ENCODE peak calls at places on chromosomes 4 and X, in ten cellular contexts. S is heart left ventricle; G is LoVo; Y is mammary epithelial cell; L is activated CD4-positive, alpha-beta T cell treated with anti-CD3 and anti-CD28 coated beads, Interleukin-2, amount 50 U/mL, for 1 hour; O is OCI-LY7; U is CD4-positive, alpha-beta T cell; B is AG08395; N is heart right ventricle; E is left ventricle myocardium inferior. W is an unnamed sample.

GRCh38 chrX:106144755-106145639 is 23.1 kb upstream of the PWWP3B start:
- DNase-seq in Y (no peak), U (no peak), G (no peak), E (peak; percentile 32), O (no peak), L (no peak), N (peak; percentile 45), B (no peak), S (no peak), W (no peak)

GRCh38 chr4:138488527-138488926 is 246.4 kb upstream of the SLC7A11 start:
- DNase-seq in U (no peak), L (no peak), G (no peak), N (no peak), S (no peak), Y (no peak), E (no peak), B (no peak), O (no peak), W (no peak)

GRCh38 chrX:121746105-121746504 is 698.7 kb downstream of the GLUD2 start:
- DNase-seq in O (no peak), U (no peak), N (no peak), L (no peak), S (no peak), Y (no peak), G (no peak), B (no peak), E (no peak), W (no peak)

GRCh38 chrX:108306086-108306485 is 132.1 kb downstream of the COL4A6 start:
- DNase-seq in Y (no peak), U (no peak), O (no peak), G (no peak), E (no peak), S (no peak), L (no peak), B (no peak), N (no peak), W (no peak)

GRCh38 chrX:4243759-4244158 is 530.3 kb upstream of the PRKX start:
- DNase-seq in G (no peak), U (no peak), Y (no peak), S (no peak), O (no peak), N (no peak), E (no peak), B (no peak), L (no peak), W (no peak)

GRCh38 chr4:157121396-157121795 is 45.4 kb downstream of the GLRB start:
- DNase-seq in E (no peak), S (no peak), N (no peak), L (no peak), O (no peak), U (no peak), Y (no peak), G (no peak), B (no peak), W (no peak)

GRCh38 chrX:94635003-94635402 is 961.0 kb downstream of the FAM133A start:
- DNase-seq in Y (no peak), S (no peak), B (no peak), U (no peak), O (no peak), L (no peak), G (no peak), E (no peak), N (no peak), W (no peak)

GRCh38 chr4:67106846-67107467 is 438.3 kb downstream of the CENPC start:
- DNase-seq in S (no peak), O (no peak), G (no peak), Y (no peak), B (no peak), N (no peak), U (no peak), L (no peak), E (no peak), W (no peak)

GRCh38 chrX:74514384-74514783 is 93.1 kb downstream of the SLC16A2 start:
- DNase-seq in O (no peak), G (no peak), Y (no peak), E (no peak), L (no peak), B (no peak), S (no peak), N (no peak), U (no peak), W (no peak)

GRCh38 chrX:8724176-8724757 is 7.7 kb downstream of the ANOS1 start:
- DNase-seq in L (no peak), G (no peak), N (no peak), O (no peak), S (no peak), E (no peak), B (no peak), U (no peak), Y (no peak), W (no peak)

GRCh38 chrX:9340619-9341304 is 124.1 kb upstream of the TBL1X start:
- DNase-seq in N (peak; percentile 19), E (peak; percentile 20), U (peak; percentile 57), B (peak; percentile 24), Y (no peak), G (no peak), L (peak; percentile 29), O (peak; percentile 26), S (no peak), W (no peak)

GRCh38 chrX:120380699-120381098 is 18.8 kb downstream of the ATP1B4 start:
- DNase-seq in U (peak; percentile 7), S (no peak), B (no peak), O (peak; percentile 74), G (peak; percentile 4), N (no peak), Y (peak; percentile 28), E (no peak), L (peak; percentile 4), W (no peak)

GRCh38 chr4:90226734-90227133 is 99.5 kb downstream of the CCSER1 start:
- DNase-seq in Y (peak; percentile 7), G (peak; percentile 54), E (no peak), O (no peak), N (no peak), S (no peak), U (no peak), B (no peak), L (no peak), W (no peak)

GRCh38 chr4:161457311-161457710 is 706.5 kb downstream of the FSTL5 start:
- DNase-seq in U (no peak), G (no peak), E (no peak), S (no peak), N (no peak), L (no peak), B (no peak), Y (no peak), O (no peak), W (no peak)

GRCh38 chr4:98027827-98028226 is 115.4 kb downstream of the STPG2 start:
- DNase-seq in N (no peak), O (no peak), S (no peak), E (no peak), G (peak; percentile 17), L (no peak), Y (peak; percentile 72), B (no peak), U (no peak), W (no peak)

GRCh38 chr4:20773144-20773997 is 73.1 kb downstream of the PACRGL start:
- DNase-seq in O (peak; percentile 43), G (peak; percentile 45), U (no peak), N (no peak), E (no peak), S (peak; percentile 57), B (peak; percentile 67), L (peak; percentile 8), Y (peak; percentile 53), W (peak; percentile 42)

GRCh38 chrX:91108761-91109160 is 325.9 kb upstream of the PABPC5 start:
- DNase-seq in N (no peak), L (no peak), G (no peak), Y (no peak), O (no peak), E (no peak), B (no peak), S (no peak), U (no peak), W (no peak)

GRCh38 chrX:145405012-145405411 is 157.7 kb downstream of the SPANXN1 start:
- DNase-seq in G (peak; percentile 3), S (no peak), L (no peak), N (no peak), Y (peak; percentile 5), U (no peak), B (peak; percentile 20), O (peak; percentile 17), E (no peak), W (peak; percentile 8)

GRCh38 chrX:16882188-16882587 is 12.0 kb upstream of the RBBP7 start:
- DNase-seq in S (no peak), Y (peak; percentile 20), O (peak; percentile 67), G (peak; percentile 1), B (no peak), E (peak; percentile 18), N (peak; percentile 16), L (no peak), U (no peak), W (no peak)

GRCh38 chrX:8632949-8633348 is 99.0 kb downstream of the ANOS1 start:
- DNase-seq in S (no peak), Y (no peak), O (no peak), B (no peak), G (no peak), E (no peak), L (no peak), N (no peak), U (no peak), W (no peak)

GRCh38 chr4:48017108-48017527 is 546 bp downstream of the NIPAL1 start:
- DNase-seq in L (peak; percentile 9), G (peak; percentile 66), E (no peak), B (peak; percentile 35), S (peak; percentile 64), O (no peak), Y (peak; percentile 96), U (peak; percentile 7), N (no peak), W (no peak)

GRCh38 chr4:176805155-176805554 is 12.4 kb upstream of the VEGFC start:
- DNase-seq in S (no peak), O (no peak), E (no peak), N (no peak), G (no peak), Y (peak; percentile 58), L (no peak), U (no peak), B (peak; percentile 52), W (no peak)

GRCh38 chr4:139275281-139275735 is 4.7 kb downstream of the MGARP start:
- DNase-seq in U (no peak), Y (no peak), S (no peak), G (no peak), L (no peak), B (no peak), N (no peak), E (no peak), O (no peak), W (peak; percentile 50)

GRCh38 chr4:98558366-98558765 is 100.0 kb downstream of the TSPAN5 start:
- DNase-seq in G (no peak), U (no peak), B (no peak), S (no peak), O (no peak), Y (no peak), N (no peak), L (no peak), E (no peak), W (no peak)

GRCh38 chrX:55220119-55220794 is at the start of gene PAGE5:
- DNase-seq in S (no peak), L (no peak), U (no peak), N (no peak), O (no peak), Y (no peak), E (no peak), B (no peak), G (no peak), W (no peak)

GRCh38 chr4:38488891-38489861 is 174.8 kb upstream of the KLF3 start:
- DNase-seq in L (no peak), O (no peak), U (no peak), S (no peak), E (no peak), Y (no peak), N (no peak), B (no peak), G (no peak), W (no peak)

GRCh38 chrX:37423864-37424569 is 74.9 kb downstream of the PRRG1 start:
- DNase-seq in O (no peak), G (no peak), Y (no peak), L (no peak), S (no peak), N (no peak), U (no peak), B (no peak), E (no peak), W (no peak)

GRCh38 chr4:48756689-48757220 is 23.3 kb downstream of the FRYL start:
- DNase-seq in L (no peak), Y (peak; percentile 77), S (no peak), B (no peak), O (no peak), E (no peak), N (no peak), U (no peak), G (no peak), W (no peak)